ENCODE peak calls at places on chromosomes 11 and 22, in five cellular contexts. V is K562, B is HepG2, T is IMR-90, P is GM12878. U is an unnamed sample.

GRCh38 chr11:71502871-71503435 is 24.1 kb upstream of the KRTAP5-7 start:
- DNase-seq in V (no peak), B (no peak), T (no peak), P (no peak), U (no peak)

GRCh38 chr11:48001438-48002021 is 21.2 kb downstream of the PTPRJ start:
- DNase-seq in V (no peak), B (no peak), T (peak), P (no peak), U (no peak)

GRCh38 chr11:107457558-107458271 is at the start of gene CWF19L2:
- DNase-seq in V (peak), B (peak), T (peak), P (peak), U (peak)

GRCh38 chr11:112241486-112241885 is 15.3 kb downstream of the PTS start:
- DNase-seq in V (no peak), B (peak), T (peak), P (no peak), U (no peak)

GRCh38 chr11:19290356-19290755 is 49.6 kb upstream of the E2F8 start:
- DNase-seq in V (no peak), B (no peak), T (no peak), P (no peak), U (no peak)

GRCh38 chr11:8719260-8720190 is 36.9 kb downstream of the RPL27A start:
- DNase-seq in V (no peak), B (peak), T (peak), P (no peak), U (no peak)

GRCh38 chr22:40029189-40029890 is 34.6 kb downstream of the FAM83F start:
- DNase-seq in V (no peak), B (peak), T (no peak), P (no peak), U (no peak)

GRCh38 chr22:42412744-42413220 is 19.4 kb downstream of the NFAM1 start:
- DNase-seq in V (peak), B (no peak), T (no peak), P (no peak), U (no peak)

GRCh38 chr11:85759915-85760314 is 51.0 kb downstream of the SYTL2 start:
- DNase-seq in V (no peak), B (no peak), T (peak), P (no peak), U (no peak)

GRCh38 chr11:123299721-123300120 is 104.7 kb upstream of the CLMP start:
- DNase-seq in V (no peak), B (no peak), T (no peak), P (no peak), U (no peak)

GRCh38 chr11:67119577-67120391 is 721 bp downstream of the KDM2A start:
- DNase-seq in V (peak), B (no peak), T (no peak), P (no peak), U (peak)

GRCh38 chr11:74673956-74674355 is 57.3 kb downstream of the CHRDL2 start:
- DNase-seq in V (no peak), B (no peak), T (no peak), P (no peak), U (no peak)
- TF ChIP-seq SMC3 in V (no peak), B (no peak), T (no peak), P (no peak), U (no peak)

DNA sequence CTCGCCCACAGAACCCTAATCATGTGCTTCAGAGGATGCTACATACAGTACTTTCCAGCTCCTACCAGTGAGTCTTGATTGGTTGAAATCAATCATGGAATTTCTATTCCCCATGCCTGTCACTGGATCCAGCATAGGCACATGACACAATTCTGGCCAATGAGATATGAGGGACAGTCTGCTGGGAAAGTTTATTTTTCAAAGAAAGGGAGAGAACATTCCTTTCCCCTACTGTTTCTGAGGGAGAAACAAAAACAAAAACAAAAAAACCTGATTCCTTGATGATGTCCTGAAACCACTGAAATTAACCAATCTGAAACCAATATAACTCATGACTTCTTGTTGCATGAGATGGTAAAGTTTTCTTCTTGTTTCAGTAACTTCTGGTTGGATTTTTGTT is 3.3 kb upstream of the RCN1 start:
- DNase-seq in V (peak), B (no peak), T (peak), P (no peak), U (no peak)
- TF ChIP-seq MXI1 in V (no peak), B (no peak), T (no peak), P (no peak), U (no peak)

GRCh38 chr11:134252539-134253188 is 488 bp downstream of the THYN1 start:
- DNase-seq in V (no peak), B (no peak), T (peak), P (no peak), U (peak)
- TF ChIP-seq SMC3 in V (no peak), B (no peak), T (no peak), P (no peak), U (no peak)

DNA sequence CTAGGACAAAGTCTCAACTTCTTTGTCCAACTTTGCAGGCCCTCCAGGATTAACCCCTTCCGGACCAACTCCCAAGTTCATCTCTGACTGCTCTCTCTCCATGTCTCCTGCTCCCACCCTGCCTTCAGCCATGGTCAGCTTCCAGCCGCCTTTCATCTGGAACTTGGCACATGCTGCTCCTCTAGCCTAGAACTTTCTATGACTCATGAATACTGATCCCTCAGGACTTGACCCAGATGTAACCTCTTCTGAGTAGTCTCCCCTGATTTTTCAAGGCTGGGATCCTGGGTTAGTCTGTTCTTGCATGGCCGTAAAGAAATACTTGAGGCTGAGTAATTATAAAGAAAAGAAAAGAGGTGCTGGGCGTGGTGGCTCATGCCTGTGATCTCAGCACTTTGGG is 5.2 kb upstream of the SLC15A3 start:
- DNase-seq in V (no peak), B (no peak), T (no peak), P (no peak), U (no peak)
- TF ChIP-seq MXI1 in V (no peak), B (no peak), T (no peak), P (no peak), U (no peak)

GRCh38 chr11:34616830-34617504 is 3.9 kb upstream of the EHF start:
- DNase-seq in V (no peak), B (no peak), T (no peak), P (no peak), U (no peak)

GRCh38 chr11:34616086-34616485 is 4.8 kb upstream of the EHF start:
- DNase-seq in V (no peak), B (no peak), T (no peak), P (no peak), U (no peak)

GRCh38 chr11:34613462-34614183 is 7.3 kb upstream of the EHF start:
- DNase-seq in V (no peak), B (no peak), T (no peak), P (no peak), U (no peak)

GRCh38 chr11:34613015-34613414 is 7.9 kb upstream of the EHF start:
- DNase-seq in V (no peak), B (no peak), T (no peak), P (no peak), U (no peak)

DNA sequence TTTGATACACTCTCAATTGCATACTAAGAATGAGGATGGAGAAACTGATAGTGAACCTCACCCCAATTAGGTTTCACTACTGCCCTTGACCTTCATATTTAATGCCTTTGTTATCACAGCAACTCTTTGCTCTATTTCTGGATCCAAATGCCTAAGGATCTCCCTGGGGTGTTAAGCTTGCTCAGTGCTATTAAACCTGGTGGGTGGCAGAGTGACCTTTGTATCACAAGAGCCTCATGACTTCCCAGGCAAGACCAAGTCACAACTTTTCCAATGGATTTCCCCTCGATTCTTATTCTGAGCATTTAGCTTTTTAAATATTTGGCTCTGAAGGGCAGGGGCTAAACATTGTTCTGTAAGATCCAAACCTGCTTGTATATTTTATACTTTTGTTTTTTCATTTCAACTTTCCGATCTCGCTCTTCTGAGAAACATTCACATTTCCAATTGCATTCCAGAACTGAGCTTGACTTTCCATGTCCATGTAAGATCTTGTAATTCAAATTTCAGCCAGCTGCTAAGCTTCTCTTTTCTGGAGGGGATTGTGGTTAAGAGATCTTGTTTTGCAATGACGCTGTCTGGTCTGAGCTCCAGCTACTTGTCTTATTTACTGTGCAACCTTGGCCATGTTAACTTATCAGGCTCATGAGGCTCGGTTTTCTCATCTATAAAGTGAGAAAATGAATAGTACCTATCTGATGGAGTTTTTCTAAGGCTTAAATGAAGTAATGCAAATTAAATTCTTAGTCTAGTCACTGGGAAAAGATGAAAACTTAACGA is 6.4 kb upstream of the EHF start:
- DNase-seq in V (no peak), B (no peak), T (peak), P (no peak), U (no peak)
- TF ChIP-seq SMC3 in V (no peak), B (no peak), T (no peak), P (no peak), U (no peak)

GRCh38 chr11:70265341-70265740 is 5.1 kb upstream of the PPFIA1 start:
- DNase-seq in V (no peak), B (no peak), T (no peak), P (no peak), U (no peak)
- TF ChIP-seq MXI1 in V (no peak), B (no peak), T (no peak), P (no peak), U (no peak)

DNA sequence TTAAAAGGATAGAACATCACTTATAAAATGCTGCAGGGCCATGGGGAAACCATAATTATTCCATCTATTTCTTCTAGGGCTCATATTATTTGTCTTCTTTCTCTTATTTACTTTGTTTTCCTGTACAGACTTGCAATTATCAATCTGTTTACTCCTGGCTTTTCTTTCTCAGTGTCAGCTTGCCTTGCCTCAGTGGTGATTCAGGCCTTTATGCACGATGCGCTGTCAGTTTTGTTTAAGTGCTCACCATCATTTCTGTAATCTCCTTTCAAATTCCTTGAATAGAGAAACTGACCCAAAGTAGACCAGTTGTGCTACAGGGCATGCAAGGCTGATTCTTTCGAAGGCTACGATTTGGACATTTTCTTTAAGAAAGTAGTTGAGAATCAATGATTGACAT is 4.7 kb downstream of the PDHX start:
- DNase-seq in V (no peak), B (no peak), T (no peak), P (no peak), U (no peak)
- TF ChIP-seq SMC3 in V (no peak), B (no peak), T (no peak), P (no peak), U (no peak)

DNA sequence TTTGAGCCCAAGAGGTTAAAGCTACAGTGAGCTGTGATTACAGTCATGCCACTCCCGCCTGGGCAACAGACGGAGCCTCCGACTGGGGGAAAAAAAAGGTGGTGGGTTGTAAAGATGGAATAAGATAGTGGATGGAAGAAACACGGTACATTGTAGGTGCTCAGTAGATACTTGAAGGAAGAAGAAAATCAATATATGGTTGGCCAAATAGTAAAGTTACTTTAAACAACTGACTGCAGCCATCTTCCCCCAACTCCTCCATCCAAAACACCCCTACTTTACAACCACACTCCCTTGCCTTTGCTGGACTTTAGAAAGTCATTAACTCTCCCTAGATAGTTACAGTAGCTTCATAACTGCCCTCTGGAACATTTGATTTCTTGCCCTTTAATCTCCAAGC is 2.5 kb upstream of the NUP98 start:
- DNase-seq in V (no peak), B (no peak), T (no peak), P (no peak), U (no peak)
- TF ChIP-seq MXI1 in V (no peak), B (no peak), T (no peak), P (no peak), U (no peak)

GRCh38 chr22:35611891-35612576 is 5.1 kb downstream of the MB start:
- DNase-seq in V (no peak), B (no peak), T (no peak), P (peak), U (no peak)
- TF ChIP-seq SMC3 in V (no peak), B (no peak), T (no peak), P (no peak), U (no peak)

GRCh38 chr11:129815596-129816461 is at the start of gene TMEM45B:
- DNase-seq in V (no peak), B (no peak), T (no peak), P (no peak), U (peak)
- TF ChIP-seq MXI1 in V (no peak), B (no peak), T (no peak), P (no peak), U (no peak)

U was measured in SK-N-SH.